ENCODE peak calls at places on chromosomes 3 and 15, in five cellular contexts. Q, L, K, H and P are unnamed samples. For H3K4me1, the result is how much of the 10 kb centered on the place peaks cover.

GRCh38 chr15:35545825-35546580 is at the start of gene DPH6:
- DNase-seq in Q (peak), L (peak), K (peak), H (peak), P (peak)

GRCh38 chr3:13019243-13019701 is 54.0 kb downstream of the IQSEC1 start:
- DNase-seq in Q (no peak), L (peak), K (peak), H (peak), P (no peak)

GRCh38 chr3:187130346-187131066 is 8.8 kb downstream of the RPL39L start:
- DNase-seq in Q (no peak), L (peak), K (no peak), H (no peak), P (no peak)

GRCh38 chr3:42745776-42746454 is 27.1 kb downstream of the CCDC13 start:
- DNase-seq in Q (no peak), L (no peak), K (no peak), H (no peak), P (no peak)

GRCh38 chr15:39530446-39531342 is 50.2 kb upstream of the THBS1 start:
- DNase-seq in Q (no peak), L (no peak), K (no peak), H (no peak), P (no peak)

GRCh38 chr3:98808071-98808470 is 44.9 kb downstream of the ST3GAL6 start:
- DNase-seq in Q (no peak), L (no peak), K (no peak), H (no peak), P (no peak)

GRCh38 chr3:135325096-135325495 is 530.0 kb downstream of the EPHB1 start:
- DNase-seq in Q (no peak), L (no peak), K (no peak), H (no peak), P (no peak)

GRCh38 chr3:126523745-126524428 is at the start of gene CHST13:
- DNase-seq in Q (peak), L (peak), K (peak), H (peak), P (peak)

GRCh38 chr15:64009241-64009640 is 37.0 kb downstream of the DAPK2 start:
- DNase-seq in Q (no peak), L (peak), K (peak), H (peak), P (no peak)
- H3K4me1 ChIP-seq in Q (under half), L (half or more), K (under half), H (under half), P (under half)

DNA sequence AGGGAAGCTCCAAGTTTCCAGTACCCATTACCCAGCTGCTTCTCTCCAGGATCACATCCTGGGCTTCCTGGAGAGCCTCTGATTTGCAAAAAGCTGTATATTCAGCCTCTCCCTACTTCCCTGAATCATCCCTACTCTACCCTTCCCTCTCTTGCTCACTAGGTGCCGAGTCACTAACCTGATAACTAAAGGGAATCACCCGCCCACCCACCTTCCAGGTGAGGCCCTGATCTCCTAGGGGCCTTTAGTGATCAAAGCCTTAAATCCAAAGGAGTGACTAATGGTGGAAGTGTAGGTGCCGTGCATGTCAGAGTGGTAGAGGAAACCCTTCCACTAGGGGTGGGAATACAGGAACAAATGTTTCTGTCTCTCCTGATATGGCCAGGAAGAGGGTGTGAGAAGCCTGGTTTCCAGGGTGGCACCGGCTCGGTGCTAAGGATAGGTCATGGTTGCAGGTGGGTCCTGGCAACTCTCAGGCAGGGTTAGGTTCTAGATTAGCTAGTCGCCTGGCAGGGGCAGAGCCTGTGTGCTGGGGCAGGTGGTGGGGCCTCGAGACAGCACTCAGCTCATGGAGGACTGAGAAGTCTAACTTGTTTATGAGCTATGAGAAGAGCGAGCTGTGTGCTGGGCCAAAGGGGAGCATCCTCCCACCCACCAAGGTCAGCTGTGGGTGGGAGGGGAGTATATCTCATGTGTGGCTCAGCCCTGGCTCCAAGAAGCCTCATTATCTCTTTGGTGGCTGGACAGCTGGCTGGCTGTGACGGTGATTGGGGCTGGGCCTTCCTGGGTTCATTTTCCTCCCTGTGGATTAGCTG is 10.1 kb downstream of the SEMA7A start:
- DNase-seq in Q (no peak), L (peak), K (no peak), H (no peak), P (peak)
- TF ChIP-seq CTCF in Q (no peak), L (peak), K (no peak), H (no peak), P (no peak)

GRCh38 chr3:9399746-9400145 is 2.3 kb downstream of the SETD5 start:
- DNase-seq in Q (no peak), L (peak), K (peak), H (peak), P (peak)

GRCh38 chr3:9401986-9402385 is 4.6 kb downstream of the SETD5 start:
- DNase-seq in Q (no peak), L (no peak), K (no peak), H (no peak), P (no peak)

GRCh38 chr3:9398715-9399708 is 1.6 kb downstream of the SETD5 start:
- DNase-seq in Q (no peak), L (peak), K (no peak), H (no peak), P (peak)

GRCh38 chr3:9402410-9403228 is 5.2 kb downstream of the SETD5 start:
- DNase-seq in Q (no peak), L (no peak), K (no peak), H (peak), P (peak)

DNA sequence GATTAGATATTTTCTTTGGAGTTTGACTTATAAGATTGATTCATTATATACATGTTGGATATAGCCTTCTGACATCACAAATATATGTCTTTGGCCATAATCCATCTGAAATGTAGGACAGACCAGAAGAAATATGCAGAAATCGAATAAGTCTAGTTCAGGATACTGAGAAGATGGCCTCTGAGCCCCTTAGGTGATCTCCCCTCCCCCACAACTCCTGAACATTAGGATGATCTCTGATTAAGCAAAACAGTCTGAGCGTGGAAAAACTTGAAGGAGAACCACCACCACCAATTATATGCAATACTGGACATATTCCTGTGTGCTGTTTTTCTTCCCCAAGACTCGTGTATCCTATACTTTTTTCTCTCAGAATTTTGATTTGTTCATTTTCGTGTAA is 3.2 kb downstream of the SETD5 start:
- DNase-seq in Q (no peak), L (no peak), K (no peak), H (no peak), P (no peak)
- H3K4me1 ChIP-seq in Q (half or more), L (under half), K (half or more), H (half or more), P (half or more)

DNA sequence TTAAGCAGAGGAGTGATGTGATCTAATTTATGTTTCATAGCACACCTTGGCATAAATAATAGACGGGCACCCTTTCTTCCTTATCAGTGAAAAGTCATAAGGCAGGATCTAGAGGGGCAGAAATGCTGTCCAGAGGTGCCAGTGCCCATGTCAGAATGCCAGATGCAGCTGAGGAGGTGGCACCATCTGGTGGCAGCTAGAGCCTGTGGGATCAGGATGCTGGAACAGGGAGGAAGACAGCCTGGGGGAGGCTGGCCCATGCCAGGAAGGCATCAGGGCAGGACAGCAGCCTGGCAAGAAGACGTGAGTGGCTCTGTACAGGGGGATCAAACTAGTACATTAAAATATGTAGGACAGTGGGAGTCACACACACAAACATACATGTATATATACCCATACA is 16.5 kb downstream of the MYH15 start:
- DNase-seq in Q (peak), L (no peak), K (peak), H (no peak), P (no peak)
- TF ChIP-seq CTCF in Q (peak), L (peak), K (no peak), H (peak), P (no peak)

DNA sequence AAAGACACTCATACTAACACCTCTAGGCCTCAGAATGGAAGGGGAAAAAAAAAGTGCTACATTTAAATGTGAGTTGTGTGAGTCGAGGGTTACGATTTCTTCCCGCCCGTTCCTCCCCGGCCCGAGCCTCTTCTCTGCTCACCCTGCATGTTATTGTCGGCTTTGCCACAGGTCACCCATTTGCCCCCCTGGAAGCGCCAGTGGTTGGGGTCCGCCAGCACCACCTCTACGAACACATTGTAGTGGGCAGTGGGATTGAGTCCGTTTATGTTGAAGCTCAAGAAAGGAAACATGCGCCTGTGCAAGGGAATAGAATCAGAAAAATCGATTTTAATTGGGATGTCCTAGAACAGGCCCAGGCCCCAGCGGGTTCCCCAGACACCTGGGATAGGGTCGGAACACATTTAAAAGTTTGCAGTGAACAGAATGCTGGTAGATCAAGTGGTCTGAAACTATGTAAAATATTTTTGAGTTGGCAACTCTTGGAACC is 2.0 kb downstream of the EOMES start:
- DNase-seq in Q (no peak), L (no peak), K (no peak), H (no peak), P (no peak)
- H3K4me1 ChIP-seq in Q (under half), L (under half), K (under half), H (under half), P (under half)

DNA sequence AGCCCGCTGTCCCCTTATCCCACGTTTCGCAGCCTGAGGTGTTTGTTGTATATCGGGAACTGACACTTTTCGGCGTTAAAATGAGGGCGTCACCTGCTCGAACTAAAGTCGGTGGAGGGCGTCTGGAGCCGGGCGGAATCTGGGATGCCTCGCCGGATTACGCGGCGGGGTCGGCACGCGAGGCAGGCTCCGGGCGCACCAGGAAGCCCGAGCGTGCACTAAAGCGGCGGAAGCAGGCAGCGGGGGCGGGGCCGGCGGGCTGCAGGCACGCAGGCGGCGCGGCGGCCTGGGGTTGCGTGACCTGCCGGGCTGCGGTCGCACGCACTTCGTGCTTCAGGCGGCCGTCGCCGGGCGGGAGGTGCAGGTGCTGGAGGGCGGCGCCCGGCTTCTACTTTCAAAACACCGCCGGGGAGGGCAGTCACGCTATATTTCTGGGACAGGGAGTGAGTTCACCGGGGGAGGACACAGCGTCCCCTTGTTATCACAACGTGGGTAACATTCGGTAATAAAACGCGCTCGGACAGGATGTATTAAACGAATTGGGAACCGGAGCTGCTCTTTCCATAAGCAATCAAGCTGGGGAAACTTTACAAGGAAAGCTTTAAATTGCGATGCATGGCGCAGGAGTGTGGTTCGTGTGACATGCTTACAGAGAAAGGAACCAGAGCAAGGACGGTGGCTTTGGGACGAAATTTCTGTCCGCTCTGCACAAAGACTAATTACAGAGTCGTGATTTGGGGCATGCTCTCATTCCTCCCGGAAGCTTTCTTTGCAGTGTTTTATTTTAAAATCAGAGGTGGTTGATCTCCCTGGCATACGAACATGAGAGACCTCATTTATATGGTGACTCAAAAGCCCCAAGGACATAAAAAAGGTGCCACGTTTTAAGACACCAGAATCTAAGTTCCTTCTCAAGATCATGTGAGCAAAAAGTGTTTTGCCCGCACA is 9.1 kb upstream of the LEKR1 start:
- DNase-seq in Q (peak), L (peak), K (peak), H (peak), P (peak)
- TF ChIP-seq CTCF in Q (peak), L (peak), K (no peak), H (peak), P (no peak)

GRCh38 chr15:64597469-64597806 is 137.1 kb downstream of the ZNF609 start:
- DNase-seq in Q (no peak), L (no peak), K (no peak), H (no peak), P (no peak)

GRCh38 chr15:64600794-64601193 is 140.4 kb downstream of the ZNF609 start:
- DNase-seq in Q (no peak), L (no peak), K (no peak), H (no peak), P (no peak)

GRCh38 chr15:64596701-64597468 is 136.5 kb downstream of the ZNF609 start:
- DNase-seq in Q (no peak), L (no peak), K (no peak), H (no peak), P (peak)

GRCh38 chr15:64599716-64600115 is 139.3 kb downstream of the ZNF609 start:
- DNase-seq in Q (no peak), L (peak), K (no peak), H (no peak), P (peak)

GRCh38 chr15:64599226-64599625 is 138.8 kb downstream of the ZNF609 start:
- DNase-seq in Q (no peak), L (peak), K (no peak), H (no peak), P (no peak)
- H3K4me1 ChIP-seq in Q (half or more), L (under half), K (under half), H (under half), P (under half)

GRCh38 chr3:47664519-47664918 is 85.9 kb upstream of the CSPG5 start:
- DNase-seq in Q (peak), L (no peak), K (no peak), H (no peak), P (no peak)
- TF ChIP-seq CTCF in Q (no peak), L (peak), K (no peak), H (no peak), P (no peak)

GRCh38 chr15:63818628-63819027 is 15.1 kb downstream of the HERC1 start:
- DNase-seq in Q (no peak), L (no peak), K (no peak), H (no peak), P (no peak)
- H3K4me1 ChIP-seq in Q (under half), L (under half), K (under half), H (under half), P (under half)